ENCODE peak calls at places on chromosomes 12 and 14, in nine cellular contexts. One of them, this sample, is unnamed.

GRCh38 chr14:95774265-95775160 is 60.6 kb upstream of the TCL1A start:
- DNase-seq in naive B cell: peak
- DNase-seq in NCI-H1105: peak
- DNase-seq in HFFc6: peak
- DNase-seq in left colon: no peak
- DNase-seq in uterus: peak
- DNase-seq in foreskin fibroblast: peak
- DNase-seq in stimulated activated CD8-positive, alpha-beta memory T cell treated with anti-CD3 and anti-CD28 coated beads, Interleukin-15, amount 100 ng/mL, for 1 hour: peak
- DNase-seq in GM04503: no peak
- DNase-seq in this sample: peak

GRCh38 chr12:27537855-27538675 is 14.1 kb downstream of the PPFIBP1 start:
- DNase-seq in GM04503: no peak
- DNase-seq in stimulated activated CD8-positive, alpha-beta memory T cell treated with anti-CD3 and anti-CD28 coated beads, Interleukin-15, amount 100 ng/mL, for 1 hour: no peak
- DNase-seq in foreskin fibroblast: peak
- DNase-seq in uterus: no peak
- DNase-seq in naive B cell: no peak
- DNase-seq in HFFc6: no peak
- DNase-seq in NCI-H1105: no peak
- DNase-seq in left colon: no peak
- DNase-seq in this sample: no peak

GRCh38 chr14:21026251-21026987 is 1.6 kb upstream of the NDRG2 start:
- DNase-seq in uterus: peak
- DNase-seq in HFFc6: no peak
- DNase-seq in stimulated activated CD8-positive, alpha-beta memory T cell treated with anti-CD3 and anti-CD28 coated beads, Interleukin-15, amount 100 ng/mL, for 1 hour: no peak
- DNase-seq in naive B cell: no peak
- DNase-seq in left colon: no peak
- DNase-seq in GM04503: no peak
- DNase-seq in foreskin fibroblast: no peak
- DNase-seq in NCI-H1105: no peak
- DNase-seq in this sample: no peak

GRCh38 chr14:20680843-20681347 is 3.5 kb upstream of the RNASE4 start:
- DNase-seq in NCI-H1105: no peak
- DNase-seq in foreskin fibroblast: no peak
- DNase-seq in left colon: peak
- DNase-seq in stimulated activated CD8-positive, alpha-beta memory T cell treated with anti-CD3 and anti-CD28 coated beads, Interleukin-15, amount 100 ng/mL, for 1 hour: peak
- DNase-seq in uterus: no peak
- DNase-seq in GM04503: no peak
- DNase-seq in naive B cell: no peak
- DNase-seq in HFFc6: no peak
- DNase-seq in this sample: no peak

GRCh38 chr12:51025182-51025747 is 919 bp downstream of the SLC11A2 start:
- DNase-seq in GM04503: no peak
- DNase-seq in naive B cell: no peak
- DNase-seq in stimulated activated CD8-positive, alpha-beta memory T cell treated with anti-CD3 and anti-CD28 coated beads, Interleukin-15, amount 100 ng/mL, for 1 hour: no peak
- DNase-seq in NCI-H1105: no peak
- DNase-seq in foreskin fibroblast: no peak
- DNase-seq in HFFc6: no peak
- DNase-seq in uterus: no peak
- DNase-seq in left colon: no peak
- DNase-seq in this sample: no peak

GRCh38 chr14:66174453-66174891 is 311.7 kb upstream of the CCDC196 start:
- DNase-seq in left colon: no peak
- DNase-seq in NCI-H1105: no peak
- DNase-seq in naive B cell: no peak
- DNase-seq in stimulated activated CD8-positive, alpha-beta memory T cell treated with anti-CD3 and anti-CD28 coated beads, Interleukin-15, amount 100 ng/mL, for 1 hour: no peak
- DNase-seq in foreskin fibroblast: no peak
- DNase-seq in GM04503: peak
- DNase-seq in uterus: no peak
- DNase-seq in HFFc6: no peak
- DNase-seq in this sample: no peak

GRCh38 chr12:19084547-19084946 is 45.0 kb upstream of the PLEKHA5 start:
- DNase-seq in naive B cell: no peak
- DNase-seq in NCI-H1105: no peak
- DNase-seq in foreskin fibroblast: no peak
- DNase-seq in HFFc6: no peak
- DNase-seq in stimulated activated CD8-positive, alpha-beta memory T cell treated with anti-CD3 and anti-CD28 coated beads, Interleukin-15, amount 100 ng/mL, for 1 hour: no peak
- DNase-seq in uterus: no peak
- DNase-seq in GM04503: no peak
- DNase-seq in left colon: no peak
- DNase-seq in this sample: no peak

GRCh38 chr12:3973269-3973884 is 100.2 kb upstream of the PARP11 start:
- DNase-seq in foreskin fibroblast: no peak
- DNase-seq in GM04503: no peak
- DNase-seq in stimulated activated CD8-positive, alpha-beta memory T cell treated with anti-CD3 and anti-CD28 coated beads, Interleukin-15, amount 100 ng/mL, for 1 hour: no peak
- DNase-seq in NCI-H1105: no peak
- DNase-seq in HFFc6: no peak
- DNase-seq in left colon: no peak
- DNase-seq in naive B cell: no peak
- DNase-seq in uterus: no peak
- DNase-seq in this sample: no peak

GRCh38 chr12:7396418-7396817 is 47.5 kb downstream of the CD163L1 start:
- DNase-seq in GM04503: no peak
- DNase-seq in left colon: no peak
- DNase-seq in stimulated activated CD8-positive, alpha-beta memory T cell treated with anti-CD3 and anti-CD28 coated beads, Interleukin-15, amount 100 ng/mL, for 1 hour: no peak
- DNase-seq in uterus: no peak
- DNase-seq in NCI-H1105: no peak
- DNase-seq in naive B cell: no peak
- DNase-seq in HFFc6: no peak
- DNase-seq in foreskin fibroblast: no peak
- DNase-seq in this sample: no peak

GRCh38 chr12:92495108-92495507 is 207.7 kb upstream of the PLEKHG7 start:
- DNase-seq in left colon: no peak
- DNase-seq in stimulated activated CD8-positive, alpha-beta memory T cell treated with anti-CD3 and anti-CD28 coated beads, Interleukin-15, amount 100 ng/mL, for 1 hour: no peak
- DNase-seq in NCI-H1105: no peak
- DNase-seq in foreskin fibroblast: no peak
- DNase-seq in naive B cell: no peak
- DNase-seq in uterus: no peak
- DNase-seq in GM04503: no peak
- DNase-seq in HFFc6: no peak
- DNase-seq in this sample: no peak

GRCh38 chr12:133037207-133038005 is at the start of gene ZNF84:
- DNase-seq in left colon: peak
- DNase-seq in foreskin fibroblast: peak
- DNase-seq in NCI-H1105: peak
- DNase-seq in HFFc6: peak
- DNase-seq in stimulated activated CD8-positive, alpha-beta memory T cell treated with anti-CD3 and anti-CD28 coated beads, Interleukin-15, amount 100 ng/mL, for 1 hour: peak
- DNase-seq in uterus: peak
- DNase-seq in naive B cell: peak
- DNase-seq in GM04503: peak
- DNase-seq in this sample: peak

GRCh38 chr14:52397844-52398243 is 83.7 kb downstream of the PTGER2 start:
- DNase-seq in stimulated activated CD8-positive, alpha-beta memory T cell treated with anti-CD3 and anti-CD28 coated beads, Interleukin-15, amount 100 ng/mL, for 1 hour: no peak
- DNase-seq in GM04503: peak
- DNase-seq in HFFc6: no peak
- DNase-seq in left colon: no peak
- DNase-seq in NCI-H1105: no peak
- DNase-seq in naive B cell: no peak
- DNase-seq in uterus: no peak
- DNase-seq in foreskin fibroblast: peak
- DNase-seq in this sample: no peak

GRCh38 chr14:103544627-103545218 is 15.7 kb downstream of the TRMT61A start:
- DNase-seq in NCI-H1105: no peak
- DNase-seq in HFFc6: no peak
- DNase-seq in left colon: no peak
- DNase-seq in naive B cell: no peak
- DNase-seq in foreskin fibroblast: no peak
- DNase-seq in uterus: no peak
- DNase-seq in GM04503: no peak
- DNase-seq in stimulated activated CD8-positive, alpha-beta memory T cell treated with anti-CD3 and anti-CD28 coated beads, Interleukin-15, amount 100 ng/mL, for 1 hour: no peak
- DNase-seq in this sample: no peak

GRCh38 chr12:104930388-104931326 is 27.4 kb downstream of the SLC41A2 start:
- DNase-seq in HFFc6: peak
- DNase-seq in uterus: no peak
- DNase-seq in stimulated activated CD8-positive, alpha-beta memory T cell treated with anti-CD3 and anti-CD28 coated beads, Interleukin-15, amount 100 ng/mL, for 1 hour: no peak
- DNase-seq in GM04503: no peak
- DNase-seq in foreskin fibroblast: peak
- DNase-seq in left colon: no peak
- DNase-seq in NCI-H1105: no peak
- DNase-seq in naive B cell: no peak
- DNase-seq in this sample: no peak

GRCh38 chr12:103780093-103780440 is 61.0 kb downstream of the NT5DC3 start:
- DNase-seq in uterus: no peak
- DNase-seq in left colon: no peak
- DNase-seq in NCI-H1105: no peak
- DNase-seq in stimulated activated CD8-positive, alpha-beta memory T cell treated with anti-CD3 and anti-CD28 coated beads, Interleukin-15, amount 100 ng/mL, for 1 hour: no peak
- DNase-seq in HFFc6: peak
- DNase-seq in GM04503: no peak
- DNase-seq in foreskin fibroblast: peak
- DNase-seq in naive B cell: no peak
- DNase-seq in this sample: no peak

GRCh38 chr12:8026282-8026637 is 6.3 kb upstream of the FOXJ2 start:
- DNase-seq in left colon: no peak
- DNase-seq in HFFc6: no peak
- DNase-seq in GM04503: no peak
- DNase-seq in stimulated activated CD8-positive, alpha-beta memory T cell treated with anti-CD3 and anti-CD28 coated beads, Interleukin-15, amount 100 ng/mL, for 1 hour: no peak
- DNase-seq in NCI-H1105: no peak
- DNase-seq in foreskin fibroblast: no peak
- DNase-seq in naive B cell: no peak
- DNase-seq in uterus: no peak
- DNase-seq in this sample: peak

GRCh38 chr12:120468271-120468845 is 1.2 kb downstream of the SRSF9 start:
- DNase-seq in left colon: no peak
- DNase-seq in uterus: no peak
- DNase-seq in HFFc6: peak
- DNase-seq in NCI-H1105: no peak
- DNase-seq in stimulated activated CD8-positive, alpha-beta memory T cell treated with anti-CD3 and anti-CD28 coated beads, Interleukin-15, amount 100 ng/mL, for 1 hour: no peak
- DNase-seq in GM04503: peak
- DNase-seq in naive B cell: no peak
- DNase-seq in foreskin fibroblast: peak
- DNase-seq in this sample: no peak